ENCODE peak calls at places on chromosomes 11 and 22, in five cellular contexts. One of them, this sample, is unnamed.

GRCh38 chr11:14409891-14410290 is 50.9 kb upstream of the RRAS2 start:
- DNase-seq in progenitor cell of endocrine pancreas: no peak
- DNase-seq in MM.1S: no peak
- DNase-seq in brain microvascular endothelial cell: no peak
- DNase-seq in CD8-positive, alpha-beta T cell: no peak
- DNase-seq in this sample: no peak

GRCh38 chr11:57266157-57266556 is 29.1 kb upstream of the APLNR start:
- DNase-seq in progenitor cell of endocrine pancreas: no peak
- DNase-seq in MM.1S: no peak
- DNase-seq in brain microvascular endothelial cell: no peak
- DNase-seq in CD8-positive, alpha-beta T cell: no peak
- DNase-seq in this sample: no peak

GRCh38 chr22:38455530-38456271 is 702 bp upstream of the KCNJ4 start:
- DNase-seq in progenitor cell of endocrine pancreas: peak; percentile 42
- DNase-seq in MM.1S: no peak
- DNase-seq in brain microvascular endothelial cell: no peak
- DNase-seq in CD8-positive, alpha-beta T cell: no peak
- DNase-seq in this sample: peak; percentile 79

GRCh38 chr22:50252081-50253045 is 1.3 kb upstream of the HDAC10 start:
- DNase-seq in progenitor cell of endocrine pancreas: no peak
- DNase-seq in MM.1S: peak; percentile 53
- DNase-seq in brain microvascular endothelial cell: peak; percentile 55
- DNase-seq in CD8-positive, alpha-beta T cell: peak; percentile 74
- DNase-seq in this sample: peak; percentile 77

GRCh38 chr11:129257512-129257911 is 65.4 kb upstream of the ARHGAP32 start:
- DNase-seq in progenitor cell of endocrine pancreas: no peak
- DNase-seq in MM.1S: no peak
- DNase-seq in brain microvascular endothelial cell: no peak
- DNase-seq in CD8-positive, alpha-beta T cell: no peak
- DNase-seq in this sample: no peak

GRCh38 chr11:45097721-45098493 is 48.5 kb upstream of the PRDM11 start:
- DNase-seq in progenitor cell of endocrine pancreas: peak; percentile 83
- DNase-seq in MM.1S: peak; percentile 67
- DNase-seq in brain microvascular endothelial cell: peak; percentile 32
- DNase-seq in CD8-positive, alpha-beta T cell: peak; percentile 37
- DNase-seq in this sample: no peak

GRCh38 chr11:131884461-131885073 is 514.2 kb downstream of the NTM start:
- DNase-seq in progenitor cell of endocrine pancreas: no peak
- DNase-seq in MM.1S: no peak
- DNase-seq in brain microvascular endothelial cell: no peak
- DNase-seq in CD8-positive, alpha-beta T cell: no peak
- DNase-seq in this sample: no peak

GRCh38 chr22:39466228-39467006 is 9.6 kb downstream of the MGAT3 start:
- DNase-seq in progenitor cell of endocrine pancreas: no peak
- DNase-seq in MM.1S: no peak
- DNase-seq in brain microvascular endothelial cell: no peak
- DNase-seq in CD8-positive, alpha-beta T cell: no peak
- DNase-seq in this sample: no peak

GRCh38 chr11:133929401-133930052 is 27.2 kb downstream of the IGSF9B start:
- DNase-seq in progenitor cell of endocrine pancreas: no peak
- DNase-seq in MM.1S: no peak
- DNase-seq in brain microvascular endothelial cell: no peak
- DNase-seq in CD8-positive, alpha-beta T cell: no peak
- DNase-seq in this sample: no peak

GRCh38 chr11:36364551-36364950 is 68.5 kb downstream of the PRR5L start:
- DNase-seq in progenitor cell of endocrine pancreas: no peak
- DNase-seq in MM.1S: no peak
- DNase-seq in brain microvascular endothelial cell: no peak
- DNase-seq in CD8-positive, alpha-beta T cell: no peak
- DNase-seq in this sample: no peak

GRCh38 chr22:26835929-26836528 is 178.6 kb downstream of the MIAT start:
- DNase-seq in progenitor cell of endocrine pancreas: peak; percentile 30
- DNase-seq in MM.1S: peak; percentile 44
- DNase-seq in brain microvascular endothelial cell: peak; percentile 40
- DNase-seq in CD8-positive, alpha-beta T cell: peak; percentile 30
- DNase-seq in this sample: peak; percentile 51

GRCh38 chr11:86193297-86194095 is 51.1 kb upstream of the EED start:
- DNase-seq in progenitor cell of endocrine pancreas: no peak
- DNase-seq in MM.1S: peak; percentile 85
- DNase-seq in brain microvascular endothelial cell: peak; percentile 88
- DNase-seq in CD8-positive, alpha-beta T cell: peak; percentile 59
- DNase-seq in this sample: peak; percentile 46

DNA sequence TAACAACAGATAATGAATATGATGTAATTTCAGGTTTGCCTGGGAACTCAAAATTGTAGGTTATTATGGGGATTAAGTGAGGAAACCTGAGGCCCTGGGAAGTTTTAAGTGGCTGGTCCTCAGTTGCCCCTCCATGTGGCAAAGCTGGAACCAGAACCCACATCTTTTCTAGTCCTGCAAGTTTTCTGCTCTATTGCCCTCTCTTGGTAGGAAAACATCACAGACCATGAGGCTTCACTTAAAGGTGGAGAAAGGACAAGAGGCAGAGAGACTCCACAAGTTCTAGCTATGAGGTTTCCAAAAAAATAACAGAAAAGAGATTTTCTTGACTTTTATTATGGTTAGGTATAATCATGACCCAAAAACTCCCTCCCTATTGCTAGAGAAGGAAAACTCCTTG is 115.5 kb upstream of the DDI1 start:
- DNase-seq in progenitor cell of endocrine pancreas: no peak
- DNase-seq in MM.1S: no peak
- DNase-seq in brain microvascular endothelial cell: no peak
- DNase-seq in CD8-positive, alpha-beta T cell: no peak
- DNase-seq in this sample: no peak
- TF ChIP-seq CTCF in progenitor cell of endocrine pancreas: no peak
- TF ChIP-seq CTCF in MM.1S: peak; percentile 15
- TF ChIP-seq CTCF in brain microvascular endothelial cell: peak; percentile 21
- TF ChIP-seq CTCF in CD8-positive, alpha-beta T cell: no peak
- TF ChIP-seq CTCF in this sample: no peak

GRCh38 chr11:125626381-125626950 is 1.5 kb downstream of the CHEK1 start:
- DNase-seq in progenitor cell of endocrine pancreas: no peak
- DNase-seq in MM.1S: peak; percentile 67
- DNase-seq in brain microvascular endothelial cell: no peak
- DNase-seq in CD8-positive, alpha-beta T cell: peak; percentile 20
- DNase-seq in this sample: peak; percentile 32
- TF ChIP-seq CTCF in progenitor cell of endocrine pancreas: peak; percentile 38
- TF ChIP-seq CTCF in MM.1S: peak; percentile 59
- TF ChIP-seq CTCF in brain microvascular endothelial cell: peak; percentile 65
- TF ChIP-seq CTCF in CD8-positive, alpha-beta T cell: peak; percentile 44
- TF ChIP-seq CTCF in this sample: no peak

GRCh38 chr11:8087185-8087584 is 6.2 kb downstream of the TUB start:
- DNase-seq in progenitor cell of endocrine pancreas: no peak
- DNase-seq in MM.1S: peak; percentile 25
- DNase-seq in brain microvascular endothelial cell: no peak
- DNase-seq in CD8-positive, alpha-beta T cell: no peak
- DNase-seq in this sample: no peak
- TF ChIP-seq CTCF in progenitor cell of endocrine pancreas: peak; percentile 21
- TF ChIP-seq CTCF in MM.1S: peak; percentile 27
- TF ChIP-seq CTCF in brain microvascular endothelial cell: peak; percentile 57
- TF ChIP-seq CTCF in CD8-positive, alpha-beta T cell: no peak
- TF ChIP-seq CTCF in this sample: no peak

DNA sequence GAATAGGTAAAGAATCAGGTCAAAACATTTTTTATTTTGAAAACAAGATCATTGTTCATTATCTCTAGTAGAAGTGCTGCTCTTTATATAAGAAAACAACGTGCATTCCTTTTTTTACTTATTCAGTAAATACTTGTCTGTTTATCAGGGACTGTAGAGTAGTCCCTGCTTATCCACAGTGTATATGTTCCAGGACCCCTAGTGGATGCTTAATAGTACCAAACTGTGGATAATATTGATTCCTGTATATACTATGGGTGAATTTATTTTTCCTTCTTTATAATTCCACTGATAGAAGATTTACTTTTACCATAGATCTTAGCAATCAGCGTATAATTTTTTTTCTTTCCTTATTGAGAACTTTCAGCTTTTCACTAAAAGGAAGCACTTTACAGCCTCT is 32.6 kb downstream of the CEP295 start:
- DNase-seq in progenitor cell of endocrine pancreas: no peak
- DNase-seq in MM.1S: no peak
- DNase-seq in brain microvascular endothelial cell: no peak
- DNase-seq in CD8-positive, alpha-beta T cell: no peak
- DNase-seq in this sample: no peak
- TF ChIP-seq CTCF in progenitor cell of endocrine pancreas: peak; percentile 39
- TF ChIP-seq CTCF in MM.1S: no peak
- TF ChIP-seq CTCF in brain microvascular endothelial cell: peak; percentile 22
- TF ChIP-seq CTCF in CD8-positive, alpha-beta T cell: no peak
- TF ChIP-seq CTCF in this sample: no peak

GRCh38 chr11:17736921-17737817 is 2.6 kb downstream of the KCNC1 start:
- DNase-seq in progenitor cell of endocrine pancreas: no peak
- DNase-seq in MM.1S: no peak
- DNase-seq in brain microvascular endothelial cell: no peak
- DNase-seq in CD8-positive, alpha-beta T cell: no peak
- DNase-seq in this sample: peak; percentile 14

GRCh38 chr11:17738350-17739207 is 4.0 kb downstream of the KCNC1 start:
- DNase-seq in progenitor cell of endocrine pancreas: no peak
- DNase-seq in MM.1S: no peak
- DNase-seq in brain microvascular endothelial cell: no peak
- DNase-seq in CD8-positive, alpha-beta T cell: no peak
- DNase-seq in this sample: peak; percentile 75

GRCh38 chr11:17734418-17734911 is at the start of gene KCNC1:
- DNase-seq in progenitor cell of endocrine pancreas: peak; percentile 41
- DNase-seq in MM.1S: no peak
- DNase-seq in brain microvascular endothelial cell: no peak
- DNase-seq in CD8-positive, alpha-beta T cell: no peak
- DNase-seq in this sample: peak; percentile 86

GRCh38 chr11:17734986-17735822 is 623 bp downstream of the KCNC1 start:
- DNase-seq in progenitor cell of endocrine pancreas: peak; percentile 82
- DNase-seq in MM.1S: peak; percentile 72
- DNase-seq in brain microvascular endothelial cell: peak; percentile 46
- DNase-seq in CD8-positive, alpha-beta T cell: no peak
- DNase-seq in this sample: peak; percentile 69

GRCh38 chr11:17735823-17736772 is 1.5 kb downstream of the KCNC1 start:
- DNase-seq in progenitor cell of endocrine pancreas: no peak
- DNase-seq in MM.1S: no peak
- DNase-seq in brain microvascular endothelial cell: no peak
- DNase-seq in CD8-positive, alpha-beta T cell: no peak
- DNase-seq in this sample: peak; percentile 63
- TF ChIP-seq CTCF in progenitor cell of endocrine pancreas: peak; percentile 50
- TF ChIP-seq CTCF in MM.1S: no peak
- TF ChIP-seq CTCF in brain microvascular endothelial cell: no peak
- TF ChIP-seq CTCF in CD8-positive, alpha-beta T cell: no peak
- TF ChIP-seq CTCF in this sample: peak; percentile 82

GRCh38 chr11:72352859-72353551 is 81.3 kb downstream of the CLPB start:
- DNase-seq in progenitor cell of endocrine pancreas: no peak
- DNase-seq in MM.1S: no peak
- DNase-seq in brain microvascular endothelial cell: peak; percentile 67
- DNase-seq in CD8-positive, alpha-beta T cell: no peak
- DNase-seq in this sample: peak; percentile 28
- TF ChIP-seq CTCF in progenitor cell of endocrine pancreas: peak; percentile 13
- TF ChIP-seq CTCF in MM.1S: no peak
- TF ChIP-seq CTCF in brain microvascular endothelial cell: peak; percentile 73
- TF ChIP-seq CTCF in CD8-positive, alpha-beta T cell: no peak
- TF ChIP-seq CTCF in this sample: no peak

GRCh38 chr11:64870176-64870892 is 8.1 kb downstream of the EHD1 start:
- DNase-seq in progenitor cell of endocrine pancreas: peak; percentile 40
- DNase-seq in MM.1S: no peak
- DNase-seq in brain microvascular endothelial cell: peak; percentile 58
- DNase-seq in CD8-positive, alpha-beta T cell: no peak
- DNase-seq in this sample: no peak
- TF ChIP-seq CTCF in progenitor cell of endocrine pancreas: no peak
- TF ChIP-seq CTCF in MM.1S: no peak
- TF ChIP-seq CTCF in brain microvascular endothelial cell: no peak
- TF ChIP-seq CTCF in CD8-positive, alpha-beta T cell: no peak
- TF ChIP-seq CTCF in this sample: no peak

GRCh38 chr11:25377466-25377865 is 880.6 kb downstream of the LUZP2 start:
- DNase-seq in progenitor cell of endocrine pancreas: no peak
- DNase-seq in MM.1S: no peak
- DNase-seq in brain microvascular endothelial cell: no peak
- DNase-seq in CD8-positive, alpha-beta T cell: no peak
- DNase-seq in this sample: no peak
- TF ChIP-seq CTCF in progenitor cell of endocrine pancreas: no peak
- TF ChIP-seq CTCF in MM.1S: no peak
- TF ChIP-seq CTCF in brain microvascular endothelial cell: no peak
- TF ChIP-seq CTCF in CD8-positive, alpha-beta T cell: no peak
- TF ChIP-seq CTCF in this sample: no peak